ENCODE peak calls at places on chromosome 18, in nine cellular contexts. T is K562, N is fibroblast of the aortic adventitia, M is kidney, E is AG10803, C is AG09319, J is esophagus muscularis mucosa, P is GM13977, B is A549. R is an unnamed sample.

GRCh38 chr18:68298340-68298739 is 416.6 kb downstream of the TMX3 start:
- DNase-seq in T (no peak), N (no peak), M (no peak), E (no peak), C (no peak), J (no peak), P (no peak), B (no peak), R (no peak)

GRCh38 chr18:75052475-75052874 is 156.5 kb downstream of the PTGR3 start:
- DNase-seq in T (no peak), N (no peak), M (no peak), E (no peak), C (no peak), J (no peak), P (no peak), B (no peak), R (no peak)

GRCh38 chr18:23141022-23141999 is 6.0 kb downstream of the CABLES1 start:
- DNase-seq in T (no peak), N (peak; percentile 52), M (peak; percentile 84), E (peak; percentile 53), C (no peak), J (no peak), P (no peak), B (no peak), R (no peak)

GRCh38 chr18:8608795-8609673 is at the start of gene RAB12:
- DNase-seq in T (peak; percentile 93), N (peak; percentile 82), M (peak; percentile 96), E (peak; percentile 90), C (peak; percentile 63), J (no peak), P (peak; percentile 90), B (peak; percentile 44), R (peak; percentile 37)

GRCh38 chr18:25279133-25279532 is 72.8 kb downstream of the ZNF521 start:
- DNase-seq in T (no peak), N (peak; percentile 39), M (no peak), E (peak; percentile 19), C (no peak), J (no peak), P (no peak), B (no peak), R (no peak)

GRCh38 chr18:79938196-79938595 is 13.3 kb downstream of the SLC66A2 start:
- DNase-seq in T (no peak), N (no peak), M (peak; percentile 39), E (no peak), C (no peak), J (no peak), P (no peak), B (no peak), R (peak; percentile 3)

GRCh38 chr18:77505499-77505898 is 255.9 kb downstream of the GALR1 start:
- DNase-seq in T (no peak), N (no peak), M (no peak), E (no peak), C (no peak), J (no peak), P (no peak), B (no peak), R (no peak)

GRCh38 chr18:78675231-78675630 is 304.4 kb upstream of the SALL3 start:
- DNase-seq in T (no peak), N (no peak), M (peak; percentile 29), E (no peak), C (no peak), J (no peak), P (no peak), B (no peak), R (no peak)

GRCh38 chr18:10060469-10060782 is 146.6 kb downstream of the VAPA start:
- DNase-seq in T (no peak), N (no peak), M (no peak), E (no peak), C (no peak), J (no peak), P (no peak), B (no peak), R (no peak)

GRCh38 chr18:79795446-79795845 is 2.3 kb upstream of the KCNG2 start:
- DNase-seq in T (no peak), N (no peak), M (peak; percentile 40), E (no peak), C (no peak), J (no peak), P (no peak), B (no peak), R (no peak)

GRCh38 chr18:61129001-61129400 is 204.2 kb upstream of the CDH20 start:
- DNase-seq in T (no peak), N (no peak), M (no peak), E (no peak), C (no peak), J (no peak), P (no peak), B (no peak), R (no peak)

GRCh38 chr18:9701604-9702324 is 6.3 kb upstream of the RAB31 start:
- DNase-seq in T (peak; percentile 43), N (no peak), M (no peak), E (no peak), C (no peak), J (no peak), P (no peak), B (no peak), R (no peak)

GRCh38 chr18:13934676-13935075 is 19.3 kb upstream of the MC2R start:
- DNase-seq in T (no peak), N (no peak), M (no peak), E (no peak), C (no peak), J (no peak), P (no peak), B (no peak), R (no peak)

DNA sequence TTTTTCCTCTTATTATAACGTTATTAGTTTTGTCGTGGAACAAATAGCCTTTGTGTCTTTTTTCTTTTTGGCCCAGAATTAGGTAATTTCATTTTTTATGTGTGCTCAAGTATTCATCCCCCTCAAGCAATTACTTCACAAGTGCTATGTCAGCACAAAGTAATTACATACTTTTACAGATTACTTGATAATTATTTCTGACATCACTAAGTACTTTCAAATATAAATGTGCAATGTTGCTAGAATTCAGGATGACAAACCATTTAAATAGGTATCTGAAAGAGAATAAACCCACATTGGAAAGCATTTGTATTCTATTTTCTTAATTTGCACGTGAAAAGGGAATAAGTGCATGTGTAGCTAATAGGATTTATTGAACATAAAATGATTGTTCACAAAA is 238.2 kb downstream of the CDH7 start:
- DNase-seq in T (no peak), N (no peak), M (no peak), E (no peak), C (no peak), J (no peak), P (no peak), B (no peak), R (no peak)
- TF ChIP-seq CTCF in T (no peak), N (no peak), M (no peak), E (no peak), C (no peak), J (no peak), P (no peak), B (no peak), R (no peak)

GRCh38 chr18:70578480-70578879 is 289.6 kb downstream of the SOCS6 start:
- DNase-seq in T (peak; percentile 2), N (no peak), M (no peak), E (no peak), C (no peak), J (no peak), P (no peak), B (peak; percentile 3), R (no peak)
- TF ChIP-seq CTCF in T (peak; percentile 25), N (no peak), M (no peak), E (no peak), C (no peak), J (no peak), P (peak; percentile 36), B (peak; percentile 7), R (no peak)

GRCh38 chr18:46378864-46379207 is 274.7 kb downstream of the HAUS1 start:
- DNase-seq in T (no peak), N (no peak), M (peak; percentile 6), E (no peak), C (no peak), J (no peak), P (no peak), B (no peak), R (no peak)
- TF ChIP-seq CTCF in T (no peak), N (no peak), M (no peak), E (no peak), C (no peak), J (no peak), P (no peak), B (no peak), R (no peak)

DNA sequence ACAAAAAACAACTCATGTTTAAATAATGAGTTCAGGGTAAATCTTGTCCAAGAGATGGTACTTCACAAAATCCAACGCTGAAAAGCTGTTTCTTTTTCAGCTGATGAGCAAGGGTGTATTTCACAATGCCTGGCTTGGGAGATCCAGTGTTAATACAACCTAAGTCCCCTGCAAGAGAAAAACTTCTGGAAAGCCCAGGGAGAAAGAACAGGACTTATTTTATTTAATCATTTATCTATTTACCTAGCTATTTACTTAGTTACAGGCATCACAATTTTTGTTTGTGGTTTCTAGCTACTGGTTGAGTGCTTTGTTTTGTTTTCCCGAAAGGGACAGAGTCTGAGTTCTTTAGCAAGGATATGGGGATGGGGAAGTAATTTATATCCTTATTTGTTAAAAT is 598.2 kb upstream of the SYT4 start:
- DNase-seq in T (no peak), N (peak; percentile 43), M (no peak), E (no peak), C (no peak), J (no peak), P (no peak), B (no peak), R (no peak)
- TF ChIP-seq CTCF in T (no peak), N (no peak), M (no peak), E (no peak), C (no peak), J (no peak), P (no peak), B (no peak), R (no peak)

GRCh38 chr18:49858309-49859005 is 45.1 kb upstream of the ACAA2 start:
- DNase-seq in T (peak; percentile 61), N (peak; percentile 83), M (no peak), E (peak; percentile 64), C (peak; percentile 27), J (no peak), P (peak; percentile 70), B (peak; percentile 56), R (peak; percentile 44)

GRCh38 chr18:49859006-49859359 is 45.6 kb upstream of the ACAA2 start:
- DNase-seq in T (no peak), N (no peak), M (no peak), E (no peak), C (no peak), J (no peak), P (no peak), B (no peak), R (no peak)

GRCh38 chr18:49855711-49856110 is 42.4 kb upstream of the ACAA2 start:
- DNase-seq in T (no peak), N (no peak), M (no peak), E (no peak), C (no peak), J (no peak), P (no peak), B (no peak), R (no peak)

GRCh38 chr18:49856531-49856930 is 43.2 kb upstream of the ACAA2 start:
- DNase-seq in T (no peak), N (no peak), M (no peak), E (no peak), C (no peak), J (no peak), P (no peak), B (no peak), R (no peak)

GRCh38 chr18:49857708-49858107 is 44.4 kb upstream of the ACAA2 start:
- DNase-seq in T (no peak), N (no peak), M (no peak), E (no peak), C (no peak), J (no peak), P (no peak), B (no peak), R (no peak)
- TF ChIP-seq CTCF in T (no peak), N (no peak), M (no peak), E (no peak), C (no peak), J (no peak), P (no peak), B (no peak), R (no peak)

R was measured in omental fat pad.